ENCODE peak calls at places on chromosomes 5 and 9, in six cellular contexts. G is upper lobe of left lung, Z is K562, U is A549, O is GM12878, N is HepG2. V is an unnamed sample.
A peak's percentile ranks its signal among the peaks of the same experiment; 100 is the strongest.

GRCh38 chr5:471750-472058 is 28.7 kb downstream of the EXOC3 start:
- ATAC-seq in G (no peak), N (no peak), Z (no peak), O (no peak), U (no peak), V (no peak)

GRCh38 chr9:86741311-86742215 is 205.7 kb downstream of the GAS1 start:
- ATAC-seq in N (no peak), O (no peak), Z (no peak), U (no peak), G (peak; percentile 72), V (peak; percentile 36)

GRCh38 chr5:125061726-125062125 is 315.3 kb upstream of the ZNF608 start:
- ATAC-seq in Z (no peak), N (no peak), G (no peak), U (no peak), O (no peak), V (no peak)

GRCh38 chr9:114061830-114062474 is 16.1 kb downstream of the AMBP start:
- ATAC-seq in G (no peak), O (no peak), Z (no peak), U (no peak), N (no peak), V (no peak)

GRCh38 chr5:17157294-17157693 is 60.1 kb upstream of the BASP1 start:
- ATAC-seq in N (no peak), G (no peak), O (no peak), U (no peak), Z (no peak), V (no peak)

GRCh38 chr9:136578620-136578914 is 32.7 kb upstream of the NOTCH1 start:
- ATAC-seq in U (peak; percentile 54), N (peak; percentile 21), O (no peak), Z (peak; percentile 71), G (peak; percentile 6), V (no peak)

GRCh38 chr5:80220268-80220897 is 35.5 kb downstream of the SERINC5 start:
- ATAC-seq in G (no peak), N (no peak), Z (no peak), U (no peak), O (no peak), V (no peak)

GRCh38 chr9:107945961-107946360 is 456.4 kb upstream of the KLF4 start:
- ATAC-seq in O (no peak), Z (no peak), N (no peak), G (no peak), U (no peak), V (no peak)

GRCh38 chr5:34914671-34915138 is 599 bp downstream of the RAD1 start:
- ATAC-seq in U (peak; percentile 56), N (peak; percentile 62), G (peak; percentile 18), O (peak; percentile 35), Z (peak; percentile 46), V (no peak)

GRCh38 chr9:75692309-75692708 is 198.2 kb upstream of the PCSK5 start:
- ATAC-seq in O (no peak), U (no peak), Z (no peak), N (no peak), G (no peak), V (no peak)

GRCh38 chr9:76798527-76798926 is 34.3 kb downstream of the PCA3 start:
- ATAC-seq in N (no peak), U (no peak), O (no peak), G (no peak), Z (no peak), V (no peak)

GRCh38 chr5:59845733-59846132 is 47.8 kb downstream of the PDE4D start:
- ATAC-seq in U (no peak), N (no peak), G (no peak), Z (no peak), O (no peak), V (no peak)

GRCh38 chr5:36300927-36301540 is 668 bp downstream of the RANBP3L start:
- ATAC-seq in N (no peak), U (no peak), O (no peak), Z (no peak), G (no peak), V (no peak)

GRCh38 chr9:77586591-77586990 is 61.5 kb downstream of the GNA14 start:
- ATAC-seq in O (no peak), U (no peak), Z (no peak), N (no peak), G (no peak), V (no peak)

GRCh38 chr5:16539169-16539666 is 73.6 kb upstream of the ZNF622 start:
- ATAC-seq in G (peak; percentile 92), Z (no peak), N (peak; percentile 91), O (no peak), U (peak; percentile 94), V (peak; percentile 93)

GRCh38 chr5:23994581-23995370 is 487.4 kb downstream of the PRDM9 start:
- ATAC-seq in N (no peak), G (no peak), O (no peak), Z (no peak), U (no peak), V (no peak)

GRCh38 chr5:103472820-103473219 is 89.8 kb downstream of the NUDT12 start:
- ATAC-seq in Z (peak; percentile 77), G (peak; percentile 64), U (peak; percentile 57), O (no peak), N (no peak), V (no peak)

GRCh38 chr9:37293664-37294524 is 128.6 kb upstream of the GRHPR start:
- ATAC-seq in N (no peak), U (no peak), G (no peak), Z (no peak), O (peak; percentile 73), V (no peak)

GRCh38 chr5:7185742-7186141 is 210.2 kb upstream of the ADCY2 start:
- ATAC-seq in U (no peak), Z (no peak), G (no peak), O (no peak), N (no peak), V (no peak)

GRCh38 chr5:90888511-90889324 is 330.1 kb downstream of the ADGRV1 start:
- ATAC-seq in N (peak; percentile 75), U (peak; percentile 77), G (peak; percentile 78), Z (peak; percentile 27), O (no peak), V (no peak)

GRCh38 chr9:5510360-5510931 is at the start of gene PDCD1LG2:
- ATAC-seq in G (peak; percentile 83), Z (no peak), U (peak; percentile 49), O (peak; percentile 71), N (no peak), V (peak; percentile 41)

DNA sequence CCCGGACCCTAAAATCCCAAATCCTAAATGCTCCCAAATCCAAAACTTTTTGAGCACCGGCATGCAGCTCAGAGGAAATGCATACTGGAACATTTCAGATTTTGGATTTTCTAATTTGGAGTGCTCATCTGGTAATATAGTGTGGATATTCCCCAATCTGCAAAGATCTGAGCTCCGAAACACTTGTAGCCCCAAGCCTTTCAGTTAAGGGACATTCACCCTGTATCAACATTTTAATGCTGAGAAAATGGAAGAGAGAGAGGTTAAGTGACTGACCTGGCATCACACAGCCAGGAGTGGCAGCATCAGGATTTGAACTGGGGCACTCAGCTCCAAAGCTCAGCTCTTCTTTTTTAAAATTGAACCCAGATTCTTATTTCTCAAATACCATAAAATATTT is 30.7 kb downstream of the QRFP start:
- ATAC-seq in U (no peak), G (no peak), O (no peak), N (no peak), Z (no peak), V (no peak)
- H3K4me3 ChIP-seq in U (no peak overlapping the region), G (no peak overlapping the region), O (no peak overlapping the region), N (no peak overlapping the region), Z (no peak overlapping the region), V (no peak overlapping the region)

DNA sequence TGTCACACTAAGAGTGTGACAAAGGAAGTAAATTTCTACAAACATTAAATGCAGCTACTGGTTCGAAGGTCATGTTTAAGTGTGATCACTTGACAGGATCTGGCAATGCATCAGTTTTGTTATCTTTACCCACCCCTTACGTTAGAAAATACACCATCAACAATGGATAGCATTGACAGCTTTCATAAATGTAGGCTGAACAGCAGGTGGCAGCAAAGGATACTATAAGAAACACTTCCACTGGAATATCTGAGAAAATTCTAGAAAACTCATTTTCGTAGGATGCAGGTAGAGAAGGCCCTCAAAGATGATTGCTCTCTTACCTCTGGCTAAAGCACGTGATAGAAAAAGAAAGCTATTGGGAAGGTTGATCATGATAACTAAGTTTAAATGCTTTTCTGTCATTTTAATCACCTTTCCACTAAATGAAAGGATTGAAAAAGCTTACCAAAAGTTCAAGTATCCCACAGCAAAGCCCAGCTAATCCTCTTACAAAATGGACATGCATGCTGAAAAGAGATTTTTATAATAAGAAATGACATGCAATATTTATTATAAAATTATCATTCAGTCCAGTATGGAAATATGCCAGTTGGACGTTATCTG is 292.5 kb downstream of the PARP8 start:
- ATAC-seq in Z (peak; percentile 64), N (peak; percentile 73), G (no peak), O (peak; percentile 58), U (no peak), V (no peak)
- TF ChIP-seq EP300 in Z (no peak), N (no peak), G (no peak), O (no peak), U (no peak), V (no peak)

GRCh38 chr5:163563880-163564279 is 58.5 kb downstream of the MAT2B start:
- ATAC-seq in U (no peak), Z (no peak), N (no peak), O (no peak), G (no peak), V (no peak)
- H3K4me3 ChIP-seq in U (no peak overlapping the region), Z (no peak overlapping the region), N (no peak overlapping the region), O (no peak overlapping the region), G (no peak overlapping the region), V (no peak overlapping the region)

GRCh38 chr9:84856181-84856632 is 186.7 kb downstream of the NTRK2 start:
- ATAC-seq in G (peak; percentile 76), Z (no peak), N (no peak), U (no peak), O (no peak), V (peak; percentile 78)

GRCh38 chr9:84849049-84849448 is 179.5 kb downstream of the NTRK2 start:
- ATAC-seq in Z (no peak), U (no peak), O (no peak), N (no peak), G (no peak), V (no peak)

GRCh38 chr9:84850830-84851372 is 181.4 kb downstream of the NTRK2 start:
- ATAC-seq in N (no peak), U (no peak), Z (no peak), G (no peak), O (no peak), V (no peak)

GRCh38 chr9:84852902-84853301 is 183.4 kb downstream of the NTRK2 start:
- ATAC-seq in G (no peak), Z (no peak), U (no peak), N (no peak), O (no peak), V (no peak)

DNA sequence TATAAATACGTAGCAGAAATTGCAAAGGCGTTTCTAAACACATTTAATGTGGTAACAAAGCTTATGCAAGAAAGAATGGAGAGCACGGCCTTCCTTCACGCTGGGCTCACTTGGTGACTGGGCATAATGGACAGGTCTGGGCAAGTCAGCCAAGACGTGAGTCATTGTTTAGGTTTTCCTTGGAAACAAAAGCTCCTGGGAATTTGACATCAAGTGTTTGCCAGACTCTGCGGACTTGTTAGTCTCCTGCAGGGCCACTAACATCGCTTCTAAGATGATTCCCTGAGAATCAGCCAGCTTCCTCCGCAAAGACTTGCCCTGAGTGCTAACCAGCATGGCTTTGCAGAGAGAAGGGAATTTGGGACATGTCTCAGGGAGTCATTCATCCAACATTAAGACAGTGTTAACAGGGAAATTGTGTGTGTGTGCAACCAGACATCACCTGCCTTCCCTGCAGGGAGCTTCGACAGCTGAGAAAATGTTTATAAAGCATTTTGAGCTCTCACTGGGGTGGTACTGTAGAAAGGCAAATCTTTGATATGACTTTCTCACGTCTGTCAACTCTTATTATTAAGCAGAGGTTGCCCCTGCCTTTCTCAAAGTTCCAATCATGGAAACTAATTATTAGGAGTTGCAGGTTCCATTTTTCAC is 182.5 kb downstream of the NTRK2 start:
- ATAC-seq in U (peak; percentile 99), Z (no peak), N (no peak), O (no peak), G (no peak), V (peak; percentile 60)
- TF ChIP-seq EP300 in U (no peak), Z (no peak), N (no peak), O (no peak), G (no peak), V (no peak)